ENCODE peak calls at places on chromosomes 7 and 10, in four cellular contexts. W is H1, Y is endothelial cell of umbilical vein, I is mucosa of descending colon. A is an unnamed sample.

GRCh38 chr7:8436965-8437364 is 3.6 kb downstream of the NXPH1 start:
- DNase-seq in W (peak; percentile 93), Y (peak; percentile 16), I (peak; percentile 72), A (no peak)

GRCh38 chr10:132050191-132050590 is 15.6 kb upstream of the JAKMIP3 start:
- DNase-seq in W (no peak), Y (no peak), I (no peak), A (no peak)

GRCh38 chr7:108322899-108323298 is 133.3 kb downstream of the NRCAM start:
- DNase-seq in W (no peak), Y (no peak), I (no peak), A (no peak)

GRCh38 chr10:14838582-14839304 is 637 bp downstream of the HSPA14 start:
- DNase-seq in W (peak; percentile 74), Y (peak; percentile 46), I (peak; percentile 44), A (peak; percentile 67)

GRCh38 chr10:113301342-113301984 is 251.4 kb upstream of the HABP2 start:
- DNase-seq in W (no peak), Y (no peak), I (no peak), A (no peak)

GRCh38 chr10:78375854-78376785 is 342.5 kb downstream of the RPS24 start:
- DNase-seq in W (no peak), Y (no peak), I (no peak), A (no peak)

GRCh38 chr10:83522881-83523386 is 616.4 kb upstream of the GHITM start:
- DNase-seq in W (no peak), Y (no peak), I (no peak), A (peak; percentile 86)

GRCh38 chr7:16492513-16493062 is 27.1 kb upstream of the SOSTDC1 start:
- DNase-seq in W (no peak), Y (peak; percentile 22), I (peak; percentile 32), A (peak; percentile 37)

GRCh38 chr10:4820804-4821401 is 5.1 kb upstream of the AKR1E2 start:
- DNase-seq in W (no peak), Y (no peak), I (peak; percentile 12), A (no peak)

GRCh38 chr10:71978476-71978875 is 14.3 kb downstream of the CHST3 start:
- DNase-seq in W (no peak), Y (peak; percentile 94), I (no peak), A (no peak)

GRCh38 chr10:11109590-11109989 is 91.9 kb downstream of the CELF2 start:
- DNase-seq in W (no peak), Y (no peak), I (no peak), A (no peak)

GRCh38 chr7:133934262-133934973 is 192.7 kb upstream of the LRGUK start:
- DNase-seq in W (no peak), Y (no peak), I (no peak), A (no peak)

GRCh38 chr10:122147731-122148130 is 123.4 kb upstream of the BTBD16 start:
- DNase-seq in W (no peak), Y (no peak), I (no peak), A (no peak)

GRCh38 chr10:95406651-95407280 is 116.0 kb upstream of the PDLIM1 start:
- DNase-seq in W (no peak), Y (no peak), I (peak; percentile 85), A (no peak)

GRCh38 chr10:98646998-98647917 is 200.5 kb upstream of the HPS1 start:
- DNase-seq in W (peak; percentile 50), Y (no peak), I (no peak), A (no peak)

GRCh38 chr10:98649170-98649569 is 202.4 kb upstream of the HPS1 start:
- DNase-seq in W (no peak), Y (no peak), I (no peak), A (no peak)
- H3K4me3 ChIP-seq in W (no peak overlapping the region), Y (no peak overlapping the region), I (no peak overlapping the region), A (no peak overlapping the region)

DNA sequence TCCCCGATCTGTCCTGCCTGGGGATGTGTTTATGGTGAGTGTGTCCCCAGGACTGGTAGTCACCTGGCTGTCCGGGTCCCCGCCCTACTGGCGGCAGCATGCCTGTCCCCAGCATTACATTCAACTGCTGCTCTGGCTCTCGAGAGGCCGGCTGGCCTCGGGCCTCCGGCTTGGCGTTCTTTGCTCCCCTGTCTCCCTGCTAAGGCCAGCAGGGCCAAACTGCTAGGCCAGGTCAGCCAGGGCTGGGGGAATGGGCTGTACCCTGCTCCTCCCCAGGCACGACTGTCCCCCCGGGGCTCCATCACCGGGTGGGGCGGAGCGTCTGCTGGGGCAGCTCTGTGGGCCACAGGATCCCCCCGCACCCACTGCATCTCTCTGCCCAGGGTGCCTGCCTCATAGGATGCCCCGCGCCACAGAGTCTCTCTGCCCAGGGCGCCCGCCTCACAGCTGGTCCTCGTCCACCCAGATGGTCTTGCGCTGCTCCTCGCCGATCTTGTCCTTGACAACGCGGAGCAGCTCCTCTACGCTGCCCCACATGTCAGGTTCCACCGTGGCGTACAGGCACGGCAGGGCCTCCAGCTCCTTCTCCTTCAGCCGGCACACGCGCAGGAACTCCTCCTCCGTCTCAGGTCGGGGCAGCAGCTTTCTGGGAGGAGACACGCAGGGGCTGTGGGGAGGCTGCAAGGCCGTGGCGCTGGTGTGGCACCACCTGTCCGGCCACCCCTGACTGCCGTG is 62.3 kb upstream of the GNA12 start:
- DNase-seq in W (no peak), Y (no peak), I (no peak), A (no peak)
- H3K4me1 ChIP-seq in W (no peaks in the 10 kb centered on the region), Y (no peaks in the 10 kb centered on the region), I (no peaks in the 10 kb centered on the region), A (peaks cover 6% of the 10 kb centered on the region)

DNA sequence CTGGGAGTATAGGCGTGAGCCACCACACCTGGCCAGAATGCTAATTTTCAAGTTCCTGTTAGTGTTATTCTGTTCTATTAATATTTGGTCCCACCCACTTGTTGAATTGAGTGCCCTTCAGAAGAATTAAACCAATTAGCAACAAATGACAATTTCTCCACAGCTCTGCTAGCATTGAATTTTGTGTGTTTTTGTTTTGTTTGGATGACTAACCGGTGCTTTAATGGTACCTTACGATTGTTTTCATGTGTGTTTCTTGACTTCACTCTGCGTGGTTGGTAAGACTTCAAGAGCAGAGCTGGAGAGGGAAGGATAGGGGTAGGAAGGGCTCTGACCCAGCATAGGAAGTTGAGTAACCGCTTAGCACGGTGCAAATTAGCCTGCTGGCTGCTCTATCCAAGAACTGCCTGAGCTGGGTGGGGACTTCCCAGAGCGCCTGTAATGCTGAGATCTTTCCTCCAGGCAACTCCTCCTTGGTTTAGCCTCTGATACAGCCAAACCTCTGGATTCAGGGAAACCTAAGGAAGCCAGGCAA is 4.6 kb downstream of the ARPC1B start:
- DNase-seq in W (no peak), Y (peak; percentile 97), I (peak; percentile 59), A (peak; percentile 96)
- H3K4me3 ChIP-seq in W (no peak overlapping the region), Y (peak overlapping the region; percentile 38), I (no peak overlapping the region), A (peak overlapping the region; percentile 67)

DNA sequence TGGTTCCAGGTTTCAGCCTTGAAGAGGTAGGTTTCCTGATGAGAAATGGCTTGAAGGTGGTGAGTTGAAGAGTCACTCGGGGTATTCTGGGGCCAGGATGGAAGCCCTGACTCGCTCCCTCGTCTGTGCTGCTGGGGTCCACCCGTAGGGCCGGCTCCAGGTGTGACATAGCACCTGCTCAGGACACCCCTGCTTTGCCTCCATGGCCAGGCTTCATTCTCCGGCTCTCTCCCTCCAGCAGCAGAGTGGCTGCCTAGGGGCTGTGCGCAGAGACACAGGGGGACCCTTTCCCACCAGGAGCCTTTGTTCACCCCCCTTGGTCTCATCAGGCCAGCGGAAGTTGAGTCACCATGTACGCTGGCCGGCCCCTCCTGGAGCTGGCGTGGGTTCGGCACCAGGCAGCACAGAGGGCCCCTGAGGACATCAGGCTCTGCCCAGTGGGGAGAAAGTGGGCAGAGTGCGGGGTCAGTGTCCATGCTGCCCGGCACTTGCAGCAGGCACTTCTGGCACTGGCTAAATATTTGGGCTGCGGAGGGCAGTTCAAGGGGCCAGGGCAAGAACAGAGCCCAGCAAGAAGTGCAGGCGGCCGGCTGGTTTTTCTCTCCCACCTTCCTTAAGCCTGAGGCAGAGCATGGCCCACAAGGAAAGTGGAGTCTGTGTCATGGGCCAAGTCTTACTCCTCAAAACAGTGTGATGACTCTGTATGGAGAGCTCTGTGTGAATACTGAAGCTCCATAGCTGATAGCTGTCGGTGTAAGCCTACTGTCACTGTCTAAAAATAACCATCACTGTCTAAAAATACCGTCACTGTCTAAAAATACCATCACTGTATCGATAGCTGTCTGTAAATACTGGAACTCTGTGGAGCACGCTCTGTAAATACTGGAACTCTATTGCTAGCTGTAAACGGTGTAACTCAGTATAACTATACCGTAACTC is 3.7 kb upstream of the PRKAR1B start:
- DNase-seq in W (no peak), Y (no peak), I (no peak), A (no peak)
- H3K4me1 ChIP-seq in W (no peaks in the 10 kb centered on the region), Y (peaks cover 14% of the 10 kb centered on the region), I (peaks cover 26% of the 10 kb centered on the region), A (peaks cover 12% of the 10 kb centered on the region)

A was measured in adipocyte.